ENCODE peak calls at places on chromosomes 11 and 22, in ten cellular contexts. S, D, F, P, L, J, N, W, B and V are unnamed samples.

GRCh38 chr22:44601189-44601588 is 100.8 kb upstream of the PRR5 start:
- DNase-seq in S (no peak), D (no peak), F (no peak), P (no peak), L (no peak), J (no peak), N (no peak), W (no peak), B (no peak), V (no peak)

GRCh38 chr11:65053826-65054503 is 4.4 kb downstream of the NAALADL1 start:
- DNase-seq in S (no peak), D (no peak), F (no peak), P (peak), L (no peak), J (no peak), N (no peak), W (no peak), B (no peak), V (no peak)

GRCh38 chr11:93740031-93740801 is 1.1 kb downstream of the TAF1D start:
- DNase-seq in S (no peak), D (peak), F (no peak), P (peak), L (peak), J (peak), N (no peak), W (no peak), B (peak), V (no peak)

GRCh38 chr11:72483412-72484186 is 49.3 kb upstream of the CLPB start:
- DNase-seq in S (no peak), D (no peak), F (no peak), P (no peak), L (no peak), J (no peak), N (no peak), W (no peak), B (peak), V (peak)

GRCh38 chr22:24181088-24181995 is at the start of gene SUSD2:
- DNase-seq in S (no peak), D (no peak), F (peak), P (no peak), L (no peak), J (no peak), N (no peak), W (peak), B (no peak), V (no peak)

GRCh38 chr11:115504279-115505158 is at the start of gene CADM1:
- DNase-seq in S (peak), D (peak), F (peak), P (peak), L (peak), J (peak), N (peak), W (peak), B (peak), V (peak)

GRCh38 chr11:118631510-118631909 is 24.1 kb downstream of the PHLDB1 start:
- DNase-seq in S (no peak), D (no peak), F (no peak), P (no peak), L (no peak), J (no peak), N (no peak), W (no peak), B (no peak), V (no peak)

GRCh38 chr22:50118557-50119168 is 28.9 kb downstream of the MOV10L1 start:
- DNase-seq in S (no peak), D (peak), F (no peak), P (no peak), L (no peak), J (no peak), N (no peak), W (no peak), B (peak), V (no peak)

GRCh38 chr11:102802341-102802740 is 4.4 kb upstream of the MMP1 start:
- DNase-seq in S (no peak), D (no peak), F (no peak), P (no peak), L (no peak), J (no peak), N (no peak), W (no peak), B (peak), V (no peak)

GRCh38 chr11:128328955-128329551 is 258.3 kb downstream of the ETS1 start:
- DNase-seq in S (no peak), D (no peak), F (peak), P (peak), L (peak), J (peak), N (no peak), W (peak), B (no peak), V (no peak)

GRCh38 chr11:32487270-32487669 is 51.9 kb upstream of the WT1 start:
- DNase-seq in S (no peak), D (no peak), F (no peak), P (no peak), L (no peak), J (no peak), N (no peak), W (no peak), B (peak), V (no peak)

GRCh38 chr22:46000081-46001027 is 23.4 kb upstream of the WNT7B start:
- DNase-seq in S (no peak), D (no peak), F (peak), P (no peak), L (no peak), J (no peak), N (no peak), W (no peak), B (no peak), V (no peak)

GRCh38 chr11:43573233-43573632 is 107.3 kb upstream of the HSD17B12 start:
- DNase-seq in S (no peak), D (peak), F (no peak), P (no peak), L (no peak), J (no peak), N (no peak), W (no peak), B (peak), V (no peak)

GRCh38 chr11:9231848-9232177 is 33.3 kb downstream of the DENND5A start:
- DNase-seq in S (peak), D (no peak), F (no peak), P (no peak), L (no peak), J (peak), N (no peak), W (no peak), B (peak), V (no peak)

GRCh38 chr11:3159296-3160190 is 5.6 kb downstream of the OSBPL5 start:
- DNase-seq in S (no peak), D (no peak), F (peak), P (no peak), L (no peak), J (no peak), N (no peak), W (peak), B (no peak), V (no peak)